ENCODE peak calls at places on chromosome 13, in ten cellular contexts. R, V, W, Q, U, S, Y, C, T and P are unnamed samples.

GRCh38 chr13:34779171-34779570 is 162.9 kb upstream of the NBEA start:
- DNase-seq in U (no peak), R (no peak), S (no peak), Q (no peak), W (no peak), Y (no peak), V (no peak), C (no peak), T (no peak), P (no peak)

GRCh38 chr13:84896128-84896527 is 903.1 kb downstream of the SLITRK6 start:
- DNase-seq in Q (peak), R (no peak), U (peak), V (peak), S (peak), Y (no peak), W (no peak), T (peak), C (peak), P (peak)

GRCh38 chr13:70310720-70311119 is 202.5 kb upstream of the KLHL1 start:
- DNase-seq in T (peak), W (no peak), R (no peak), Y (no peak), V (peak), U (no peak), S (peak), Q (peak), C (peak), P (peak)

GRCh38 chr13:29959086-29959485 is 108.7 kb upstream of the UBL3 start:
- DNase-seq in S (no peak), R (no peak), Q (no peak), V (no peak), W (no peak), Y (no peak), C (no peak), U (no peak), T (no peak), P (no peak)

GRCh38 chr13:52809310-52809769 is 39.1 kb downstream of the PCDH8 start:
- DNase-seq in W (peak), S (peak), Q (peak), V (peak), U (peak), R (peak), T (peak), C (peak), Y (peak), P (peak)

GRCh38 chr13:72875233-72875632 is 93.3 kb downstream of the PIBF1 start:
- DNase-seq in C (no peak), Y (no peak), W (no peak), S (no peak), R (no peak), U (no peak), T (peak), Q (no peak), V (no peak), P (no peak)

GRCh38 chr13:50365300-50365682 is 350.0 kb downstream of the KCNRG start:
- DNase-seq in W (no peak), Q (no peak), V (peak), T (no peak), R (no peak), S (peak), U (no peak), C (no peak), Y (no peak), P (no peak)

GRCh38 chr13:97003071-97003470 is 8.8 kb upstream of the OXGR1 start:
- DNase-seq in C (no peak), Q (no peak), V (no peak), S (no peak), R (no peak), U (no peak), Y (no peak), W (no peak), T (peak), P (no peak)

GRCh38 chr13:60275208-60275607 is 111.5 kb upstream of the DIAPH3 start:
- DNase-seq in Q (no peak), S (no peak), C (no peak), R (no peak), V (no peak), T (no peak), Y (no peak), W (no peak), U (no peak), P (no peak)

GRCh38 chr13:40576369-40576768 is 90.1 kb downstream of the FOXO1 start:
- DNase-seq in C (no peak), T (no peak), S (peak), U (no peak), W (no peak), R (no peak), V (no peak), Y (no peak), Q (no peak), P (no peak)

GRCh38 chr13:36998624-36999041 is 507 bp downstream of the ALG5 start:
- DNase-seq in W (no peak), U (peak), Q (peak), S (peak), V (no peak), T (no peak), C (no peak), Y (peak), R (peak), P (peak)

GRCh38 chr13:94706101-94706853 is 6.1 kb downstream of the SOX21 start:
- DNase-seq in S (no peak), W (no peak), C (no peak), Q (peak), V (no peak), T (no peak), Y (no peak), R (no peak), U (no peak), P (no peak)

GRCh38 chr13:43077906-43078305 is 54.5 kb downstream of the DNAJC15 start:
- DNase-seq in Y (no peak), W (no peak), T (no peak), S (no peak), Q (no peak), C (no peak), U (no peak), V (no peak), R (no peak), P (no peak)

GRCh38 chr13:48838193-48839000 is 137.3 kb upstream of the FNDC3A start:
- DNase-seq in Q (no peak), Y (no peak), U (no peak), S (no peak), V (no peak), T (peak), R (no peak), C (peak), W (no peak), P (no peak)

GRCh38 chr13:64428196-64428595 is 2801.9 kb downstream of the PCDH9 start:
- DNase-seq in V (no peak), C (peak), Q (no peak), T (no peak), S (no peak), Y (no peak), R (no peak), W (no peak), U (no peak), P (no peak)

GRCh38 chr13:78247362-78247761 is 328.7 kb upstream of the EDNRB start:
- DNase-seq in C (no peak), R (no peak), T (no peak), S (no peak), U (no peak), Y (no peak), V (no peak), W (no peak), Q (no peak), P (no peak)

GRCh38 chr13:44051405-44051804 is 171.7 kb downstream of the LACC1 start:
- DNase-seq in T (no peak), V (no peak), R (no peak), C (no peak), S (no peak), Y (no peak), W (no peak), U (no peak), Q (no peak), P (no peak)

GRCh38 chr13:103277959-103278673 is 211.9 kb upstream of the SLC10A2 start:
- DNase-seq in V (no peak), R (no peak), T (no peak), Y (no peak), S (no peak), W (no peak), Q (no peak), U (no peak), C (no peak), P (no peak)

GRCh38 chr13:45456196-45456972 is 8.4 kb upstream of the COG3 start:
- DNase-seq in V (peak), U (no peak), Q (no peak), C (peak), W (no peak), S (no peak), Y (no peak), T (peak), R (no peak), P (no peak)

GRCh38 chr13:82076421-82076820 is 1735.5 kb upstream of the SPRY2 start:
- DNase-seq in R (no peak), C (no peak), Q (no peak), V (no peak), T (no peak), U (no peak), S (no peak), W (no peak), Y (no peak), P (no peak)

GRCh38 chr13:35764359-35765015 is 288.0 kb upstream of the MAB21L1 start:
- DNase-seq in S (no peak), Y (no peak), Q (no peak), U (no peak), V (no peak), R (no peak), C (no peak), W (no peak), T (peak), P (no peak)

GRCh38 chr13:89514534-89515312 is 1832.8 kb upstream of the MIR17HG start:
- DNase-seq in W (peak), S (no peak), Q (no peak), Y (no peak), C (peak), T (peak), R (no peak), U (no peak), V (peak), P (no peak)

GRCh38 chr13:112073245-112074138 is 6.5 kb downstream of the SOX1 start:
- DNase-seq in U (no peak), C (no peak), S (no peak), Y (no peak), W (no peak), T (no peak), Q (no peak), V (no peak), R (no peak), P (peak)

GRCh38 chr13:90039516-90039915 is 1308.0 kb upstream of the MIR17HG start:
- DNase-seq in T (no peak), Y (no peak), U (no peak), W (no peak), Q (no peak), C (no peak), R (no peak), V (no peak), S (no peak), P (no peak)

GRCh38 chr13:107275945-107276614 is 708.1 kb upstream of the ARGLU1 start:
- DNase-seq in R (no peak), T (peak), S (no peak), W (no peak), U (no peak), Q (no peak), V (peak), Y (no peak), C (no peak), P (no peak)

GRCh38 chr13:51394724-51395123 is 55.2 kb downstream of the SERPINE3 start:
- DNase-seq in R (no peak), C (no peak), S (no peak), T (no peak), U (no peak), W (no peak), V (no peak), Q (no peak), Y (no peak), P (no peak)

GRCh38 chr13:51397262-51397933 is 55.4 kb downstream of the INTS6 start:
- DNase-seq in T (peak), W (no peak), R (no peak), U (no peak), V (no peak), C (peak), Y (no peak), S (no peak), Q (no peak), P (no peak)

GRCh38 chr13:51396352-51396751 is 56.5 kb downstream of the INTS6 start:
- DNase-seq in W (no peak), V (no peak), R (no peak), C (peak), Y (no peak), S (peak), T (peak), Q (peak), U (no peak), P (no peak)
- TF ChIP-seq CTCF in W (no peak), V (no peak), R (no peak), C (no peak), Y (no peak), S (no peak), T (no peak), Q (no peak), U (no peak), P (no peak)

GRCh38 chr13:113902536-113902935 is 38.7 kb upstream of the GAS6 start:
- DNase-seq in C (no peak), Q (no peak), T (no peak), S (no peak), Y (no peak), R (no peak), W (no peak), V (no peak), U (no peak), P (no peak)

GRCh38 chr13:113900646-113901045 is 36.8 kb upstream of the GAS6 start:
- DNase-seq in U (no peak), Y (no peak), T (no peak), W (no peak), R (no peak), C (no peak), S (no peak), Q (no peak), V (no peak), P (no peak)

GRCh38 chr13:113902956-113903355 is 39.1 kb upstream of the GAS6 start:
- DNase-seq in S (no peak), T (no peak), Y (no peak), W (no peak), Q (no peak), C (no peak), U (no peak), V (no peak), R (no peak), P (no peak)

GRCh38 chr13:113901642-113902041 is 37.8 kb upstream of the GAS6 start:
- DNase-seq in C (no peak), S (no peak), T (no peak), R (no peak), U (no peak), W (no peak), Y (no peak), V (no peak), Q (no peak), P (no peak)

GRCh38 chr13:113901231-113901630 is 37.4 kb upstream of the GAS6 start:
- DNase-seq in U (no peak), R (no peak), C (no peak), W (no peak), Y (no peak), Q (no peak), T (no peak), S (no peak), V (no peak), P (no peak)
- TF ChIP-seq CTCF in U (no peak), R (no peak), C (no peak), W (no peak), Y (no peak), Q (no peak), T (no peak), S (no peak), V (no peak), P (no peak)

GRCh38 chr13:99528547-99528946 is 27.3 kb downstream of the TM9SF2 start:
- DNase-seq in W (no peak), Y (no peak), U (no peak), R (no peak), Q (peak), V (no peak), C (peak), S (peak), T (peak), P (no peak)
- TF ChIP-seq CTCF in W (peak), Y (peak), U (peak), R (no peak), Q (peak), V (no peak), C (peak), S (peak), T (peak), P (no peak)

DNA sequence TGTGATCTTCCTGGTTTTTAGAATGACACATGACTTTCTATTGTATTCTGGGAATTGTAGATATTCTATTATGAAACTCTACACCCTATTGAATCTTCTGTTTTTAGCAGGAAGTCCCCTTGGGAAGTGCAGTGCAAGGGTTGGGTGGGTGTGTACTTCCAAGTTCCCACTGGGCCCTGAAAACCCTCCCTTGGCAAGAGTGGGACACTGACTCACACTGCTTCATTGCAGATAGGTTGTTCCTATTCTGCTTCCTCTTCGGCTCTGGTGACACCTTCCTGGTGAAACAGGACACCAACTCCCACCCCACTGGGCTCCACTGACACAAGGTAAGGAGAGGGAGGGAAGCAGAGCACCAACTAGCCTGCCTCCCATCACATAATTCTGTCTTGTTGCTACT is 121.8 kb downstream of the KCTD12 start:
- DNase-seq in W (no peak), U (no peak), S (no peak), Y (peak), T (peak), C (peak), V (peak), R (peak), Q (no peak), P (peak)
- TF ChIP-seq CTCF in W (no peak), U (no peak), S (no peak), Y (no peak), T (no peak), C (no peak), V (no peak), R (no peak), Q (no peak), P (no peak)

DNA sequence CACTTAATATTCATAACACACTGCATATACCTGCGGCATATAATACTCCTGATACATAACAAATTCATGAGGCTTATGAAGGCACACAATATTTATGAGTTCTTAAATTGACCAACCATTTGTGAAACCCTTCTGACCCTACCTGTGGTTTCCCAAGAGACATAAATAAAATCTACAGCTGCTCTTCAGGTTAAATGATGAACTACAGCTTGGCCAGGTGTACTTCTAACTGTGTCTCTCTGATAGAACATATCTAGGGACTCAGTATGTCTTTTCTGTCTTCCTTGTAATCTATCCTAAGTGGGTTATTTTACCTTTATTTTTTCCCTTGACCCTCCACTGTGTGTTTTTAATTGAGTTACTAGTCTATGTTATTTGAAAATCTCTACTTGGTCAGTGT is 189.9 kb upstream of the UFM1 start:
- DNase-seq in C (no peak), U (no peak), S (no peak), V (no peak), R (no peak), Q (no peak), Y (no peak), T (no peak), W (no peak), P (no peak)
- TF ChIP-seq CTCF in C (no peak), U (no peak), S (no peak), V (no peak), R (no peak), Q (no peak), Y (no peak), T (no peak), W (no peak), P (no peak)

GRCh38 chr13:98482476-98483444 is 94.1 kb downstream of the STK24 start:
- DNase-seq in U (no peak), C (peak), S (peak), Q (peak), Y (peak), V (peak), R (peak), W (no peak), T (peak), P (no peak)
- TF ChIP-seq CTCF in U (peak), C (peak), S (peak), Q (peak), Y (peak), V (peak), R (no peak), W (no peak), T (peak), P (no peak)

DNA sequence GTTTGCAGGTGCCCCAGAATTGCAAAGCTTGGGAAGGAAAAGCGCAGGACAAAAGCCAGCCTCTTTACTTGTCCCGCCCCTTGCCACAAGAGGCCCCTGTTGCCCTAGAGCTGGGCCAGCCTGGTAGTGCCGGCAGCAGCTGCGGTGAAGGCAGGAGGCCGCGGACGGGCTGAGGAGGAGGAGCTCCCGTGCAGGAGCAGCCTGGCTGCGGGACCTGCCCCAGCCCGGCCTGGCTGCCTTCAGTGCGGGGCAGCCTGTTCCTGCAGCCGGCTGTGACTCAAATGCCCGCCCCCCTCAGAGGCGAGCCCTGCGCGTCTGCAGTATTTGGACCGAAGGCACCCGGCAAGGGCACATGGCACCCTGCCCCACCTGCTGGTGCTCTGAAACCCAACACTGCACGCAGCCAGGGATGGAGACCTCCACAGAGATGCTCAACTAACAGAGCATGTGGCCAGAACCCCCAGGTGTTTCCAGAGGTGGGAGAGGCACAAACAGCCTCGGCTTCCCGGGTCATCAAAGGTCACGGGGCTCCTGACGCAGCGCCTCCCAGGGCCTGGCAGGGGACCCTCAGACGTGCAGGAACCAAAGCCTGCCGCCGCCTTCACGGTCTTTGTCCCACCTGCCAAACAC is 29.7 kb downstream of the NAXD start:
- DNase-seq in R (peak), C (peak), Q (peak), T (peak), V (peak), S (peak), Y (peak), U (peak), W (no peak), P (peak)
- TF ChIP-seq CTCF in R (peak), C (peak), Q (peak), T (peak), V (peak), S (peak), Y (peak), U (peak), W (no peak), P (peak)